ENCODE peak calls at places on chromosomes 1 and 21, in eight cellular contexts. Y is PC-9, L is WTC11, F is T-cell, B is head of caudate nucleus, O is iris pigment epithelial cell, C is amygdala, N is GM20000. I is an unnamed sample.

GRCh38 chr1:41843378-41843777 is 75.3 kb downstream of the HIVEP3 start:
- DNase-seq in B (no peak), C (no peak), N (no peak), F (no peak), L (no peak), Y (peak), O (peak), I (no peak)

GRCh38 chr1:224540535-224540934 is 75.6 kb upstream of the CNIH3 start:
- DNase-seq in N (no peak), O (no peak), L (no peak), C (no peak), B (no peak), F (no peak), Y (no peak), I (no peak)

GRCh38 chr21:28644762-28645161 is 347.9 kb downstream of the LTN1 start:
- DNase-seq in C (no peak), L (no peak), O (no peak), B (no peak), Y (no peak), N (no peak), F (no peak), I (no peak)

GRCh38 chr1:239247299-239247698 is 139.1 kb upstream of the CHRM3 start:
- DNase-seq in Y (no peak), N (no peak), F (no peak), L (no peak), B (no peak), O (peak), C (no peak), I (no peak)

GRCh38 chr1:162028726-162029125 is 5.1 kb upstream of the OLFML2B start:
- DNase-seq in O (no peak), C (no peak), L (no peak), B (no peak), Y (no peak), F (no peak), N (no peak), I (no peak)

GRCh38 chr21:37365657-37366487 is 701 bp upstream of the DYRK1A start:
- DNase-seq in L (peak), B (peak), C (peak), Y (peak), O (peak), F (peak), N (peak), I (peak)

GRCh38 chr1:28062806-28063205 is 25.6 kb downstream of the EYA3 start:
- DNase-seq in O (peak), F (no peak), L (no peak), N (no peak), C (no peak), Y (no peak), B (no peak), I (no peak)

GRCh38 chr1:199551967-199552565 is 475.4 kb upstream of the NR5A2 start:
- DNase-seq in C (peak), B (peak), L (peak), Y (peak), F (no peak), N (peak), O (peak), I (peak)

GRCh38 chr1:58780586-58781452 is 3.0 kb downstream of the JUN start:
- DNase-seq in O (peak), N (no peak), B (no peak), Y (peak), F (peak), C (no peak), L (no peak), I (no peak)

GRCh38 chr1:15469836-15470495 is 5.9 kb upstream of the CELA2B start:
- DNase-seq in O (no peak), L (no peak), C (peak), Y (no peak), N (no peak), F (no peak), B (peak), I (no peak)

GRCh38 chr1:244497805-244498204 is 36.7 kb downstream of the CATSPERE start:
- DNase-seq in C (no peak), F (no peak), Y (no peak), N (no peak), O (peak), L (no peak), B (no peak), I (no peak)

GRCh38 chr1:2587860-2588571 is 1.4 kb downstream of the PRXL2B start:
- DNase-seq in C (no peak), F (no peak), Y (no peak), O (no peak), N (peak), L (no peak), B (no peak), I (no peak)

GRCh38 chr1:108913105-108913948 is 36.5 kb downstream of the GPSM2 start:
- DNase-seq in N (no peak), C (no peak), L (no peak), Y (no peak), B (no peak), F (no peak), O (peak), I (no peak)

GRCh38 chr1:111990878-111991760 is 1.7 kb upstream of the KCND3 start:
- DNase-seq in O (peak), L (peak), F (no peak), Y (no peak), C (peak), N (no peak), B (peak), I (no peak)

GRCh38 chr1:119083980-119084379 is 56.5 kb downstream of the WARS2 start:
- DNase-seq in L (no peak), O (no peak), C (no peak), B (no peak), N (no peak), F (no peak), Y (no peak), I (no peak)

GRCh38 chr1:101532392-101532791 is 295.6 kb downstream of the S1PR1 start:
- DNase-seq in C (no peak), Y (no peak), B (no peak), O (no peak), F (no peak), L (no peak), N (no peak), I (no peak)

GRCh38 chr1:187143783-187144182 is 315.0 kb downstream of the PLA2G4A start:
- DNase-seq in Y (no peak), O (no peak), B (no peak), N (no peak), C (no peak), F (no peak), L (no peak), I (no peak)

GRCh38 chr1:162033445-162033844 is 9.8 kb upstream of the OLFML2B start:
- DNase-seq in B (peak), N (no peak), F (no peak), O (no peak), Y (no peak), L (no peak), C (peak), I (no peak)

GRCh38 chr21:41130883-41131282 is 37.1 kb upstream of the BACE2 start:
- DNase-seq in L (no peak), B (no peak), F (no peak), C (no peak), O (no peak), N (no peak), Y (no peak), I (no peak)

GRCh38 chr1:202145325-202146140 is 996 bp upstream of the ARL8A start:
- DNase-seq in L (no peak), B (no peak), N (no peak), C (no peak), O (no peak), F (no peak), Y (no peak), I (no peak)

GRCh38 chr1:183244466-183244865 is 58.4 kb downstream of the LAMC2 start:
- DNase-seq in B (no peak), O (peak), Y (no peak), F (no peak), N (no peak), C (no peak), L (no peak), I (no peak)

GRCh38 chr1:172976222-172977041 is 74.3 kb downstream of the TNFSF18 start:
- DNase-seq in L (no peak), O (peak), Y (peak), C (no peak), B (no peak), F (no peak), N (no peak), I (no peak)

GRCh38 chr1:54886724-54887664 is at the start of gene DHCR24:
- DNase-seq in O (peak), F (peak), N (peak), C (peak), L (peak), B (peak), Y (peak), I (peak)

I was measured in CD8-positive, alpha-beta T cell.